ENCODE peak calls at places on chromosomes 3 and 15, in five cellular contexts. M, U, V, G and Y are unnamed samples.

GRCh38 chr3:184815046-184815930 is 3.3 kb downstream of the VPS8 start:
- DNase-seq in V (peak), M (no peak), U (no peak), G (no peak), Y (no peak)

GRCh38 chr3:189458536-189458935 is 172.7 kb upstream of the TP63 start:
- DNase-seq in V (no peak), M (no peak), U (no peak), G (no peak), Y (no peak)

GRCh38 chr15:58929891-58930416 is 3.5 kb downstream of the SLTM start:
- DNase-seq in M (no peak), U (no peak), G (no peak), V (no peak), Y (no peak)

GRCh38 chr15:35129361-35129760 is 44.3 kb upstream of the NANOGP8 start:
- DNase-seq in V (no peak), U (no peak), M (no peak), G (no peak), Y (no peak)

GRCh38 chr3:4977001-4977888 is 2.0 kb upstream of the BHLHE40 start:
- DNase-seq in V (peak), U (peak), G (no peak), M (peak), Y (peak)

GRCh38 chr15:89307046-89307587 is 27.5 kb downstream of the POLG start:
- DNase-seq in M (no peak), G (no peak), U (no peak), V (peak), Y (no peak)

GRCh38 chr15:41987246-41987924 is 15.0 kb upstream of the EHD4 start:
- DNase-seq in U (no peak), M (no peak), G (no peak), V (no peak), Y (no peak)

GRCh38 chr3:150743508-150743907 is 19.5 kb downstream of the SIAH2 start:
- DNase-seq in G (no peak), M (no peak), V (no peak), U (no peak), Y (no peak)

GRCh38 chr3:122925756-122926155 is 101.8 kb downstream of the SEMA5B start:
- DNase-seq in M (no peak), V (no peak), G (no peak), U (no peak), Y (no peak)

GRCh38 chr15:81010086-81010485 is 9.4 kb downstream of the TLNRD1 start:
- DNase-seq in V (no peak), M (no peak), U (no peak), G (no peak), Y (no peak)

GRCh38 chr3:112699436-112699978 is 58.6 kb upstream of the CCDC80 start:
- DNase-seq in V (peak), M (no peak), U (no peak), G (no peak), Y (no peak)

GRCh38 chr3:161372321-161373260 is 1.3 kb upstream of the SPTSSB start:
- DNase-seq in M (no peak), G (no peak), U (peak), V (peak), Y (no peak)

GRCh38 chr3:27454914-27455313 is 29.3 kb downstream of the SLC4A7 start:
- DNase-seq in M (no peak), V (peak), U (no peak), G (no peak), Y (no peak)

GRCh38 chr3:190012784-190013183 is 107.9 kb downstream of the P3H2 start:
- DNase-seq in M (no peak), G (no peak), U (no peak), V (no peak), Y (no peak)

GRCh38 chr15:76636059-76636458 is 269.1 kb downstream of the SCAPER start:
- DNase-seq in U (no peak), G (no peak), M (no peak), V (no peak), Y (no peak)

GRCh38 chr15:42087926-42088800 is 6.2 kb downstream of the PLA2G4D start:
- DNase-seq in G (no peak), V (no peak), U (no peak), M (no peak), Y (no peak)

GRCh38 chr15:87268675-87269074 is 987.9 kb downstream of the NTRK3 start:
- DNase-seq in V (no peak), G (no peak), U (no peak), M (no peak), Y (no peak)

GRCh38 chr3:48215019-48215418 is 8.3 kb upstream of the CAMP start:
- DNase-seq in U (no peak), G (no peak), M (no peak), V (no peak), Y (no peak)